ENCODE peak calls at places on chromosome 17, in nine cellular contexts. One of them, this sample, is unnamed.

GRCh38 chr17:45370949-45371413 is 54.2 kb upstream of the MAP3K14 start:
- DNase-seq in activated T-helper 1 cell treated with Interleukin-2 at 50 U/mL for 16 hours: no peak
- DNase-seq in activated effector memory CD4-positive, alpha-beta T cell treated with Interleukin-2 at 50 U/mL for 16 hours: no peak
- DNase-seq in activated naive CD4-positive, alpha-beta T cell treated with anti-CD3 and anti-CD28 coated beads, Interleukin-2, amount 10 ng/mL, durations not matched to agents 7 days and 5 days: no peak
- DNase-seq in NCI-H748 treated with DMSO at 0.1 percent for 48 hours: no peak
- DNase-seq in iris pigment epithelial cell: peak; percentile 53
- DNase-seq in Right ventricle myocardium superior: no peak
- DNase-seq in mesothelial cell of epicardium: no peak
- DNase-seq in activated CD4-positive, alpha-beta T cell treated with anti-CD3 and anti-CD28 coated beads, Interleukin-2, amount 50 U/mL, for 4 hours: no peak
- DNase-seq in this sample: no peak

GRCh38 chr17:34628883-34629282 is 49.5 kb downstream of the TMEM132E start:
- DNase-seq in activated effector memory CD4-positive, alpha-beta T cell treated with Interleukin-2 at 50 U/mL for 16 hours: no peak
- DNase-seq in mesothelial cell of epicardium: no peak
- DNase-seq in NCI-H748 treated with DMSO at 0.1 percent for 48 hours: no peak
- DNase-seq in iris pigment epithelial cell: no peak
- DNase-seq in activated T-helper 1 cell treated with Interleukin-2 at 50 U/mL for 16 hours: no peak
- DNase-seq in activated naive CD4-positive, alpha-beta T cell treated with anti-CD3 and anti-CD28 coated beads, Interleukin-2, amount 10 ng/mL, durations not matched to agents 7 days and 5 days: no peak
- DNase-seq in Right ventricle myocardium superior: no peak
- DNase-seq in activated CD4-positive, alpha-beta T cell treated with anti-CD3 and anti-CD28 coated beads, Interleukin-2, amount 50 U/mL, for 4 hours: no peak
- DNase-seq in this sample: no peak

GRCh38 chr17:28493467-28493866 is 12.7 kb upstream of the FOXN1 start:
- DNase-seq in iris pigment epithelial cell: peak; percentile 29
- DNase-seq in activated effector memory CD4-positive, alpha-beta T cell treated with Interleukin-2 at 50 U/mL for 16 hours: no peak
- DNase-seq in NCI-H748 treated with DMSO at 0.1 percent for 48 hours: no peak
- DNase-seq in activated T-helper 1 cell treated with Interleukin-2 at 50 U/mL for 16 hours: no peak
- DNase-seq in Right ventricle myocardium superior: no peak
- DNase-seq in activated CD4-positive, alpha-beta T cell treated with anti-CD3 and anti-CD28 coated beads, Interleukin-2, amount 50 U/mL, for 4 hours: no peak
- DNase-seq in mesothelial cell of epicardium: no peak
- DNase-seq in activated naive CD4-positive, alpha-beta T cell treated with anti-CD3 and anti-CD28 coated beads, Interleukin-2, amount 10 ng/mL, durations not matched to agents 7 days and 5 days: no peak
- DNase-seq in this sample: no peak

GRCh38 chr17:43601280-43602050 is 55.3 kb upstream of the ETV4 start:
- DNase-seq in activated T-helper 1 cell treated with Interleukin-2 at 50 U/mL for 16 hours: no peak
- DNase-seq in NCI-H748 treated with DMSO at 0.1 percent for 48 hours: no peak
- DNase-seq in iris pigment epithelial cell: peak; percentile 25
- DNase-seq in activated naive CD4-positive, alpha-beta T cell treated with anti-CD3 and anti-CD28 coated beads, Interleukin-2, amount 10 ng/mL, durations not matched to agents 7 days and 5 days: no peak
- DNase-seq in activated effector memory CD4-positive, alpha-beta T cell treated with Interleukin-2 at 50 U/mL for 16 hours: no peak
- DNase-seq in mesothelial cell of epicardium: no peak
- DNase-seq in Right ventricle myocardium superior: peak; percentile 51
- DNase-seq in activated CD4-positive, alpha-beta T cell treated with anti-CD3 and anti-CD28 coated beads, Interleukin-2, amount 50 U/mL, for 4 hours: no peak
- DNase-seq in this sample: peak; percentile 74

GRCh38 chr17:750431-751037 is 1.5 kb downstream of the GEMIN4 start:
- DNase-seq in activated T-helper 1 cell treated with Interleukin-2 at 50 U/mL for 16 hours: no peak
- DNase-seq in iris pigment epithelial cell: no peak
- DNase-seq in activated CD4-positive, alpha-beta T cell treated with anti-CD3 and anti-CD28 coated beads, Interleukin-2, amount 50 U/mL, for 4 hours: no peak
- DNase-seq in activated naive CD4-positive, alpha-beta T cell treated with anti-CD3 and anti-CD28 coated beads, Interleukin-2, amount 10 ng/mL, durations not matched to agents 7 days and 5 days: no peak
- DNase-seq in activated effector memory CD4-positive, alpha-beta T cell treated with Interleukin-2 at 50 U/mL for 16 hours: no peak
- DNase-seq in mesothelial cell of epicardium: no peak
- DNase-seq in NCI-H748 treated with DMSO at 0.1 percent for 48 hours: no peak
- DNase-seq in Right ventricle myocardium superior: no peak
- DNase-seq in this sample: no peak

GRCh38 chr17:38510424-38511125 is 82.3 kb downstream of the ARHGAP23 start:
- DNase-seq in NCI-H748 treated with DMSO at 0.1 percent for 48 hours: no peak
- DNase-seq in activated CD4-positive, alpha-beta T cell treated with anti-CD3 and anti-CD28 coated beads, Interleukin-2, amount 50 U/mL, for 4 hours: no peak
- DNase-seq in activated effector memory CD4-positive, alpha-beta T cell treated with Interleukin-2 at 50 U/mL for 16 hours: no peak
- DNase-seq in activated T-helper 1 cell treated with Interleukin-2 at 50 U/mL for 16 hours: no peak
- DNase-seq in activated naive CD4-positive, alpha-beta T cell treated with anti-CD3 and anti-CD28 coated beads, Interleukin-2, amount 10 ng/mL, durations not matched to agents 7 days and 5 days: no peak
- DNase-seq in Right ventricle myocardium superior: peak; percentile 47
- DNase-seq in mesothelial cell of epicardium: no peak
- DNase-seq in iris pigment epithelial cell: peak; percentile 48
- DNase-seq in this sample: no peak

GRCh38 chr17:48149174-48150106 is 41.9 kb downstream of the SNX11 start:
- DNase-seq in activated naive CD4-positive, alpha-beta T cell treated with anti-CD3 and anti-CD28 coated beads, Interleukin-2, amount 10 ng/mL, durations not matched to agents 7 days and 5 days: no peak
- DNase-seq in Right ventricle myocardium superior: no peak
- DNase-seq in mesothelial cell of epicardium: no peak
- DNase-seq in iris pigment epithelial cell: peak; percentile 14
- DNase-seq in activated effector memory CD4-positive, alpha-beta T cell treated with Interleukin-2 at 50 U/mL for 16 hours: no peak
- DNase-seq in activated CD4-positive, alpha-beta T cell treated with anti-CD3 and anti-CD28 coated beads, Interleukin-2, amount 50 U/mL, for 4 hours: no peak
- DNase-seq in NCI-H748 treated with DMSO at 0.1 percent for 48 hours: peak; percentile 89
- DNase-seq in activated T-helper 1 cell treated with Interleukin-2 at 50 U/mL for 16 hours: no peak
- DNase-seq in this sample: no peak

GRCh38 chr17:59641799-59642484 is 22.2 kb downstream of the CLTC start:
- DNase-seq in activated CD4-positive, alpha-beta T cell treated with anti-CD3 and anti-CD28 coated beads, Interleukin-2, amount 50 U/mL, for 4 hours: no peak
- DNase-seq in activated naive CD4-positive, alpha-beta T cell treated with anti-CD3 and anti-CD28 coated beads, Interleukin-2, amount 10 ng/mL, durations not matched to agents 7 days and 5 days: no peak
- DNase-seq in mesothelial cell of epicardium: no peak
- DNase-seq in activated effector memory CD4-positive, alpha-beta T cell treated with Interleukin-2 at 50 U/mL for 16 hours: no peak
- DNase-seq in iris pigment epithelial cell: no peak
- DNase-seq in Right ventricle myocardium superior: no peak
- DNase-seq in activated T-helper 1 cell treated with Interleukin-2 at 50 U/mL for 16 hours: no peak
- DNase-seq in NCI-H748 treated with DMSO at 0.1 percent for 48 hours: no peak
- DNase-seq in this sample: no peak

GRCh38 chr17:73767696-73768095 is 123.5 kb upstream of the SDK2 start:
- DNase-seq in activated T-helper 1 cell treated with Interleukin-2 at 50 U/mL for 16 hours: no peak
- DNase-seq in Right ventricle myocardium superior: no peak
- DNase-seq in activated CD4-positive, alpha-beta T cell treated with anti-CD3 and anti-CD28 coated beads, Interleukin-2, amount 50 U/mL, for 4 hours: no peak
- DNase-seq in mesothelial cell of epicardium: no peak
- DNase-seq in iris pigment epithelial cell: no peak
- DNase-seq in activated effector memory CD4-positive, alpha-beta T cell treated with Interleukin-2 at 50 U/mL for 16 hours: no peak
- DNase-seq in NCI-H748 treated with DMSO at 0.1 percent for 48 hours: no peak
- DNase-seq in activated naive CD4-positive, alpha-beta T cell treated with anti-CD3 and anti-CD28 coated beads, Interleukin-2, amount 10 ng/mL, durations not matched to agents 7 days and 5 days: no peak
- DNase-seq in this sample: no peak

GRCh38 chr17:51238253-51238887 is 21.5 kb downstream of the MBTD1 start:
- DNase-seq in mesothelial cell of epicardium: no peak
- DNase-seq in activated CD4-positive, alpha-beta T cell treated with anti-CD3 and anti-CD28 coated beads, Interleukin-2, amount 50 U/mL, for 4 hours: no peak
- DNase-seq in Right ventricle myocardium superior: no peak
- DNase-seq in activated effector memory CD4-positive, alpha-beta T cell treated with Interleukin-2 at 50 U/mL for 16 hours: no peak
- DNase-seq in activated T-helper 1 cell treated with Interleukin-2 at 50 U/mL for 16 hours: no peak
- DNase-seq in iris pigment epithelial cell: no peak
- DNase-seq in NCI-H748 treated with DMSO at 0.1 percent for 48 hours: no peak
- DNase-seq in activated naive CD4-positive, alpha-beta T cell treated with anti-CD3 and anti-CD28 coated beads, Interleukin-2, amount 10 ng/mL, durations not matched to agents 7 days and 5 days: no peak
- DNase-seq in this sample: no peak

GRCh38 chr17:7204828-7205461 is 14.7 kb downstream of the DLG4 start:
- DNase-seq in Right ventricle myocardium superior: peak; percentile 93
- DNase-seq in activated naive CD4-positive, alpha-beta T cell treated with anti-CD3 and anti-CD28 coated beads, Interleukin-2, amount 10 ng/mL, durations not matched to agents 7 days and 5 days: peak; percentile 96
- DNase-seq in activated effector memory CD4-positive, alpha-beta T cell treated with Interleukin-2 at 50 U/mL for 16 hours: peak; percentile 88
- DNase-seq in iris pigment epithelial cell: peak; percentile 83
- DNase-seq in NCI-H748 treated with DMSO at 0.1 percent for 48 hours: peak; percentile 97
- DNase-seq in activated T-helper 1 cell treated with Interleukin-2 at 50 U/mL for 16 hours: peak; percentile 89
- DNase-seq in activated CD4-positive, alpha-beta T cell treated with anti-CD3 and anti-CD28 coated beads, Interleukin-2, amount 50 U/mL, for 4 hours: peak; percentile 92
- DNase-seq in mesothelial cell of epicardium: peak; percentile 76
- DNase-seq in this sample: no peak

GRCh38 chr17:11331790-11332526 is 90.9 kb downstream of the SHISA6 start:
- DNase-seq in mesothelial cell of epicardium: no peak
- DNase-seq in Right ventricle myocardium superior: no peak
- DNase-seq in iris pigment epithelial cell: no peak
- DNase-seq in activated T-helper 1 cell treated with Interleukin-2 at 50 U/mL for 16 hours: no peak
- DNase-seq in activated naive CD4-positive, alpha-beta T cell treated with anti-CD3 and anti-CD28 coated beads, Interleukin-2, amount 10 ng/mL, durations not matched to agents 7 days and 5 days: no peak
- DNase-seq in activated CD4-positive, alpha-beta T cell treated with anti-CD3 and anti-CD28 coated beads, Interleukin-2, amount 50 U/mL, for 4 hours: no peak
- DNase-seq in NCI-H748 treated with DMSO at 0.1 percent for 48 hours: no peak
- DNase-seq in activated effector memory CD4-positive, alpha-beta T cell treated with Interleukin-2 at 50 U/mL for 16 hours: no peak
- DNase-seq in this sample: no peak

GRCh38 chr17:80970044-80970761 is 21.4 kb upstream of the CHMP6 start:
- DNase-seq in NCI-H748 treated with DMSO at 0.1 percent for 48 hours: no peak
- DNase-seq in activated CD4-positive, alpha-beta T cell treated with anti-CD3 and anti-CD28 coated beads, Interleukin-2, amount 50 U/mL, for 4 hours: peak; percentile 41
- DNase-seq in activated T-helper 1 cell treated with Interleukin-2 at 50 U/mL for 16 hours: peak; percentile 13
- DNase-seq in mesothelial cell of epicardium: no peak
- DNase-seq in Right ventricle myocardium superior: peak; percentile 55
- DNase-seq in activated effector memory CD4-positive, alpha-beta T cell treated with Interleukin-2 at 50 U/mL for 16 hours: peak; percentile 20
- DNase-seq in iris pigment epithelial cell: no peak
- DNase-seq in activated naive CD4-positive, alpha-beta T cell treated with anti-CD3 and anti-CD28 coated beads, Interleukin-2, amount 10 ng/mL, durations not matched to agents 7 days and 5 days: peak; percentile 72
- DNase-seq in this sample: no peak

GRCh38 chr17:80109066-80109618 is 7.8 kb downstream of the GAA start:
- DNase-seq in activated effector memory CD4-positive, alpha-beta T cell treated with Interleukin-2 at 50 U/mL for 16 hours: no peak
- DNase-seq in activated CD4-positive, alpha-beta T cell treated with anti-CD3 and anti-CD28 coated beads, Interleukin-2, amount 50 U/mL, for 4 hours: no peak
- DNase-seq in Right ventricle myocardium superior: no peak
- DNase-seq in mesothelial cell of epicardium: no peak
- DNase-seq in iris pigment epithelial cell: no peak
- DNase-seq in NCI-H748 treated with DMSO at 0.1 percent for 48 hours: no peak
- DNase-seq in activated T-helper 1 cell treated with Interleukin-2 at 50 U/mL for 16 hours: no peak
- DNase-seq in activated naive CD4-positive, alpha-beta T cell treated with anti-CD3 and anti-CD28 coated beads, Interleukin-2, amount 10 ng/mL, durations not matched to agents 7 days and 5 days: no peak
- DNase-seq in this sample: no peak

GRCh38 chr17:1686086-1686485 is 1.4 kb upstream of the PRPF8 start:
- DNase-seq in NCI-H748 treated with DMSO at 0.1 percent for 48 hours: no peak
- DNase-seq in Right ventricle myocardium superior: no peak
- DNase-seq in activated T-helper 1 cell treated with Interleukin-2 at 50 U/mL for 16 hours: no peak
- DNase-seq in activated naive CD4-positive, alpha-beta T cell treated with anti-CD3 and anti-CD28 coated beads, Interleukin-2, amount 10 ng/mL, durations not matched to agents 7 days and 5 days: no peak
- DNase-seq in iris pigment epithelial cell: peak; percentile 60
- DNase-seq in activated effector memory CD4-positive, alpha-beta T cell treated with Interleukin-2 at 50 U/mL for 16 hours: no peak
- DNase-seq in mesothelial cell of epicardium: no peak
- DNase-seq in activated CD4-positive, alpha-beta T cell treated with anti-CD3 and anti-CD28 coated beads, Interleukin-2, amount 50 U/mL, for 4 hours: no peak
- DNase-seq in this sample: no peak

GRCh38 chr17:80720624-80721577 is 176.3 kb downstream of the RPTOR start:
- DNase-seq in activated CD4-positive, alpha-beta T cell treated with anti-CD3 and anti-CD28 coated beads, Interleukin-2, amount 50 U/mL, for 4 hours: peak; percentile 61
- DNase-seq in activated effector memory CD4-positive, alpha-beta T cell treated with Interleukin-2 at 50 U/mL for 16 hours: peak; percentile 70
- DNase-seq in iris pigment epithelial cell: peak; percentile 92
- DNase-seq in activated naive CD4-positive, alpha-beta T cell treated with anti-CD3 and anti-CD28 coated beads, Interleukin-2, amount 10 ng/mL, durations not matched to agents 7 days and 5 days: peak; percentile 67
- DNase-seq in mesothelial cell of epicardium: no peak
- DNase-seq in NCI-H748 treated with DMSO at 0.1 percent for 48 hours: no peak
- DNase-seq in activated T-helper 1 cell treated with Interleukin-2 at 50 U/mL for 16 hours: peak; percentile 56
- DNase-seq in Right ventricle myocardium superior: no peak
- DNase-seq in this sample: no peak

GRCh38 chr17:68613739-68614298 is 12.7 kb upstream of the FAM20A start:
- DNase-seq in mesothelial cell of epicardium: no peak
- DNase-seq in activated T-helper 1 cell treated with Interleukin-2 at 50 U/mL for 16 hours: no peak
- DNase-seq in activated naive CD4-positive, alpha-beta T cell treated with anti-CD3 and anti-CD28 coated beads, Interleukin-2, amount 10 ng/mL, durations not matched to agents 7 days and 5 days: peak; percentile 49
- DNase-seq in Right ventricle myocardium superior: no peak
- DNase-seq in NCI-H748 treated with DMSO at 0.1 percent for 48 hours: peak; percentile 48
- DNase-seq in activated effector memory CD4-positive, alpha-beta T cell treated with Interleukin-2 at 50 U/mL for 16 hours: no peak
- DNase-seq in iris pigment epithelial cell: peak; percentile 47
- DNase-seq in activated CD4-positive, alpha-beta T cell treated with anti-CD3 and anti-CD28 coated beads, Interleukin-2, amount 50 U/mL, for 4 hours: no peak
- DNase-seq in this sample: no peak

GRCh38 chr17:19360772-19361171 is 1.8 kb downstream of the B9D1 start:
- DNase-seq in NCI-H748 treated with DMSO at 0.1 percent for 48 hours: no peak
- DNase-seq in activated naive CD4-positive, alpha-beta T cell treated with anti-CD3 and anti-CD28 coated beads, Interleukin-2, amount 10 ng/mL, durations not matched to agents 7 days and 5 days: no peak
- DNase-seq in Right ventricle myocardium superior: peak; percentile 7
- DNase-seq in iris pigment epithelial cell: no peak
- DNase-seq in activated effector memory CD4-positive, alpha-beta T cell treated with Interleukin-2 at 50 U/mL for 16 hours: no peak
- DNase-seq in mesothelial cell of epicardium: no peak
- DNase-seq in activated CD4-positive, alpha-beta T cell treated with anti-CD3 and anti-CD28 coated beads, Interleukin-2, amount 50 U/mL, for 4 hours: no peak
- DNase-seq in activated T-helper 1 cell treated with Interleukin-2 at 50 U/mL for 16 hours: no peak
- DNase-seq in this sample: no peak

GRCh38 chr17:75876938-75877751 is 1.2 kb downstream of the TRIM47 start:
- DNase-seq in activated effector memory CD4-positive, alpha-beta T cell treated with Interleukin-2 at 50 U/mL for 16 hours: no peak
- DNase-seq in iris pigment epithelial cell: peak; percentile 92
- DNase-seq in Right ventricle myocardium superior: peak; percentile 96
- DNase-seq in NCI-H748 treated with DMSO at 0.1 percent for 48 hours: no peak
- DNase-seq in mesothelial cell of epicardium: no peak
- DNase-seq in activated naive CD4-positive, alpha-beta T cell treated with anti-CD3 and anti-CD28 coated beads, Interleukin-2, amount 10 ng/mL, durations not matched to agents 7 days and 5 days: peak; percentile 49
- DNase-seq in activated T-helper 1 cell treated with Interleukin-2 at 50 U/mL for 16 hours: no peak
- DNase-seq in activated CD4-positive, alpha-beta T cell treated with anti-CD3 and anti-CD28 coated beads, Interleukin-2, amount 50 U/mL, for 4 hours: no peak
- DNase-seq in this sample: no peak

GRCh38 chr17:75688209-75688771 is 21.2 kb downstream of the SAP30BP start:
- DNase-seq in activated CD4-positive, alpha-beta T cell treated with anti-CD3 and anti-CD28 coated beads, Interleukin-2, amount 50 U/mL, for 4 hours: no peak
- DNase-seq in NCI-H748 treated with DMSO at 0.1 percent for 48 hours: no peak
- DNase-seq in mesothelial cell of epicardium: no peak
- DNase-seq in activated effector memory CD4-positive, alpha-beta T cell treated with Interleukin-2 at 50 U/mL for 16 hours: no peak
- DNase-seq in activated T-helper 1 cell treated with Interleukin-2 at 50 U/mL for 16 hours: no peak
- DNase-seq in activated naive CD4-positive, alpha-beta T cell treated with anti-CD3 and anti-CD28 coated beads, Interleukin-2, amount 10 ng/mL, durations not matched to agents 7 days and 5 days: no peak
- DNase-seq in Right ventricle myocardium superior: no peak
- DNase-seq in iris pigment epithelial cell: peak; percentile 94
- DNase-seq in this sample: no peak